ENCODE peak calls at places on chromosomes 6 and 20, in five cellular contexts. K is astrocyte of the spinal cord, R is fibroblast of mammary gland, T is cardiac fibroblast, M is pancreas. S is an unnamed sample.

GRCh38 chr20:33235696-33236095 is at the start of gene BPIFA1:
- DNase-seq in T (no peak), M (no peak), R (no peak), K (no peak), S (no peak)

GRCh38 chr6:7271205-7271534 is 41.8 kb downstream of the SSR1 start:
- DNase-seq in M (no peak), T (no peak), K (no peak), R (no peak), S (no peak)

GRCh38 chr6:35091353-35092083 is 49.6 kb downstream of the TCP11 start:
- DNase-seq in K (no peak), M (no peak), R (peak), T (no peak), S (no peak)

GRCh38 chr6:41674231-41675000 is 36.1 kb downstream of the MDFI start:
- DNase-seq in M (no peak), T (no peak), R (no peak), K (no peak), S (no peak)

GRCh38 chr6:104396077-104396476 is 463.6 kb downstream of the HACE1 start:
- DNase-seq in R (no peak), M (no peak), T (no peak), K (no peak), S (no peak)

GRCh38 chr6:116030745-116031144 is 29.9 kb downstream of the FRK start:
- DNase-seq in K (no peak), T (no peak), R (peak), M (no peak), S (no peak)

GRCh38 chr6:90072961-90073464 is 178.7 kb downstream of the GJA10 start:
- DNase-seq in M (no peak), T (no peak), K (no peak), R (no peak), S (no peak)

GRCh38 chr20:45373353-45374100 is 4.6 kb downstream of the TP53TG5 start:
- DNase-seq in M (peak), R (peak), K (peak), T (peak), S (peak)

GRCh38 chr20:14757728-14758127 is 420.3 kb upstream of the FLRT3 start:
- DNase-seq in M (no peak), R (no peak), K (no peak), T (no peak), S (no peak)

GRCh38 chr6:138970856-138971425 is 17.1 kb downstream of the REPS1 start:
- DNase-seq in T (peak), K (peak), M (no peak), R (peak), S (peak)

GRCh38 chr20:5085380-5085779 is 34.4 kb downstream of the PCNA start:
- DNase-seq in M (no peak), T (no peak), K (no peak), R (no peak), S (no peak)

GRCh38 chr6:102701019-102701418 is 1307.5 kb downstream of the GRIK2 start:
- DNase-seq in R (no peak), M (peak), T (no peak), K (no peak), S (no peak)
- TF ChIP-seq CTCF in R (no peak), M (no peak), T (no peak), K (no peak), S (no peak)

DNA sequence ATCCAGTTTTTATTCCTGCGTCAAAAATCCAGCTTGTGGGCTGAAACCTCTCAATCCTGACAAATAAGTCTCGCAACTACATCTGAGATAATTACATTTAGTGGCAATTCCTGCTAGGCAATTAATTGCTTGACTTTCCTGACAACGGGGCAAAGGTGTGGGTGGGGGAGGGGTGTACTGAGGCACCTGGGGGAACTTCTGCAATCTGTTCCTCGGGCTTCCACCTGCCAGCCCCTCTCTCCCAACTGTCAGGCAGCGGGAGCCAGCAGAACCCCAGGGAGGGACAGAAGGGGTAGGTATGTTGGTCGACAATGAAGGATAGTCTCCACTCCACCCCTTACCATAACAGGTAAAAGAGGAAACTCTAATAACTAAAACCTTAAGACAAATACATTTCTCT is 6.8 kb downstream of the C6orf52 start:
- DNase-seq in T (no peak), R (no peak), M (no peak), K (no peak), S (no peak)
- H3K4me3 ChIP-seq in T (no peak), R (no peak), M (no peak), K (no peak), S (no peak)

DNA sequence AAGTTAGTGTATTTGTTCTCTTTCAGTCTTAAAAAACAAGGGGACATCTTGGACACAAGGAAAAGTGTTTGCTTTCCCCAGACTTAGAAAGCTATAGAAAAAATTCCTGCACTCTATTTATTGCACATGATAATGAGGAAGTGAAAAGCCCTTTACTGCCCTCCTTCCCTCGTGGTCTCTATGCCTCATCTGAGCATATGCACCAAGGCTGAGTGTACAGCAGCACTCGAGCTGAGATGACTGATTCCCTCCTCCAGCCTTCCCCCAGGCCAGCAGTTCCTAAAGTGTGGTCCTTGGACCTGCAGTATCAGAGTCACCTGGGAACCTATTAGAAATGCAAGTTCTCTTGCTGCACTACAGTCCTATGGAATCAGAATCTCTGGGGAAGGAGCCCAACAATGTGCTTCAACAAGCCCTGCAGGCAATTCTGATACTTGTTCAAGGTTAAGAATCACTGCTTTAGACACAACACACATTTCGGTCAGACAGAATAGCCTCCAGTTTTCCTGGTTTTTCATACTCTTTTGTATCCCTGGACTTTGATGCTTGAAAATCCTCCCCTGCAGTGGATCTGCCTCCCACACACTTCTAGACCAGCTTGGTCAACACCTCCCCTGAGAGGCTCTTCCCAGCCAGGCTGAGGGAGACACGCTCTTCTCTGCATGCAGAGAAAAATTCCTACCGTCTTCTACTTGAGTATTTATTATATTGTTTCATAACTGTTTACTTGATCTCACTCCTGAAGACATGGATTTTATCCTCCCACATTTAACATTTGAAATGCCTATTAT is 14.1 kb upstream of the LAMP5 start:
- DNase-seq in M (no peak), T (no peak), R (peak), K (no peak), S (peak)
- TF ChIP-seq CTCF in M (no peak), T (no peak), R (no peak), K (no peak), S (no peak)

DNA sequence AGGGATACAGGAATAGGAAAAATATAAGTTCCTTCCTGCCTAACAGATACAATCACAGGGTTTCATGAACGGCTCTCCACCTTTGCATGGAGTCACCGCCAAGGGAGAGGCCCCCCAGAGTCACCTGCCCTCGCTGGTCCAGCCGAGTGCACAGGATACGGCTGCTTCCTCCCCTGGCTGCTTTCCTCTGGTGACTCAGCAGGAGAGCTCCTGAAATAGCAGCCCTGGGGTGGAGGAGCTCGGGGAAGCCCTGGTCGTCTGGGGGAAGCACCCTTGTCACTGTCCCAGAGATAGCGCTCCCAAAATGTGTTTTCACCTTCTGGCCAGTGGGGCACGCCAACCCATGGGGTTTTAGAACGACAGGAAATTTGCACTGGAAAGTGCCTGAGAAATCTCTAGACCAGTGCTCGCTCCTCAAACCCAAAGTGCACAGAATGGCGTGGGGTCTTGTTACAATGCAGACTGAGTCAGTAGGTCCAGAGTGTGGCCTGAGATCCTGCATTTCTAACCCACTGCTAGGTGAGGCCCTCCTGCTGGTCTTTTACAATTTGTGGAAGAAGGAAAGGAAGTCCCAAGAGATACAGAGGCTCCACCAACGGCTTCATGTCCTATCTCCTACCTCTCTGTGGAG is 35.9 kb upstream of the FAM50B start:
- DNase-seq in M (no peak), K (peak), T (peak), R (no peak), S (peak)
- H3K4me3 ChIP-seq in M (no peak), K (no peak), T (no peak), R (no peak), S (no peak)

DNA sequence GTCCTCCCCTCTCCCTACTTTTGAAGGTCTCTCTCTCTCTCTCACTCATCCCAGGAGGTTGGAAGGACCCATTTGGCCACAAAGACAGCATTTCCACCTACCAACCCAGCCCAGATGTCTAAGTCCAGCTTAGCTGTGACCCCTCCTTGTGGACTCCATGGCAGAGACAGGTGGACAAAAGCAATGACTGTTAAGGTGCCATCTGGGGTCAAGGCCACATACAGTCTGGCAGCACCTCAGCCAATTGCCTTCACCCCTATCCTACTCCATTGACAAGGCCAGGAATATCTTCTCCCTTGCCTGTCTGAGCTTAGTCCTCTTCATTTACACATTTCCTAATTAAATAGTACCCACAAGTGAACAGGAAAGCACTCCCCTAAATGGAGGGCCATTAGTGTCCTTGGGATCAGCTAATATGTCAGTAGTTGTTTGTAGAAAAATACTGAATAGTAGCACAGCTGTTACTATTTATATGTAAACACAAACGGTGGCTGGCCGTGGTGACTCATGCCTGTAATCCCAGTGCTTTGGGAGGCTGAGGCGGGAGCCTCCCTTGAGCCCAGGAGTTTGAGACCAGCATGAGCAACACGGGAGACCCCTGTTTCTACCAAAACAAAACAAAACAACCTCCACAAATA is 28.8 kb downstream of the GCM1 start:
- DNase-seq in M (no peak), K (peak), R (peak), T (peak), S (no peak)
- TF ChIP-seq CTCF in M (no peak), K (no peak), R (no peak), T (no peak), S (no peak)

DNA sequence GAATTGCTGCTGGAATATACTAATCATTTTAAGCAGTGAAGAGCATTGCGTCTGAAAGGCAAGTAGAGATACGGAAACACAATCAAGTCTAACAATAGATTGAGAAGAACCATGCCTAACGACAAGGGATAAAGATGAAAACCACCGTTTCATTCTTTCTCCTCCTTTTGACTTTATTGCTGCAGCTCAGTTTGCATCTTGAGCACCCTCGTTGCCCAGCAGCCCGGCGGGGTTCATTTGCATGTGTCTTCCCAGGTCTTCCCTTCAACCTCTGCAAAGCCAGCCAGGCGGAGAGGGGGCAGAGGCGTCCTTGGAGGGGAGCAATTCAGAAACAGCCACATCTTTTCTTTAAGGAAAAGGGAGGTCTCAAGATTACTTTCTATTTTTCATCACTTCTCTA is 18.5 kb upstream of the PXDC1 start:
- DNase-seq in M (no peak), K (no peak), R (no peak), T (no peak), S (no peak)
- H3K4me3 ChIP-seq in M (no peak), K (no peak), R (no peak), T (no peak), S (no peak)

GRCh38 chr6:63267828-63268227 is 52.0 kb downstream of the LGSN start:
- DNase-seq in M (no peak), T (no peak), K (no peak), R (no peak), S (no peak)

GRCh38 chr6:63269470-63269869 is 50.3 kb downstream of the LGSN start:
- DNase-seq in M (no peak), R (no peak), T (no peak), K (no peak), S (peak)

GRCh38 chr6:63275953-63276352 is 43.8 kb downstream of the LGSN start:
- DNase-seq in T (no peak), R (no peak), M (no peak), K (no peak), S (no peak)

GRCh38 chr6:63268574-63268973 is 51.2 kb downstream of the LGSN start:
- DNase-seq in T (no peak), R (no peak), M (no peak), K (no peak), S (peak)

GRCh38 chr6:63272397-63272796 is 47.4 kb downstream of the LGSN start:
- DNase-seq in R (peak), M (no peak), K (peak), T (peak), S (peak)
- TF ChIP-seq CTCF in R (no peak), M (no peak), K (no peak), T (peak), S (peak)

GRCh38 chr20:18645196-18645745 is 57.4 kb downstream of the DTD1 start:
- DNase-seq in T (no peak), K (no peak), M (no peak), R (no peak), S (no peak)
- H3K4me3 ChIP-seq in T (no peak), K (no peak), M (no peak), R (no peak), S (no peak)

DNA sequence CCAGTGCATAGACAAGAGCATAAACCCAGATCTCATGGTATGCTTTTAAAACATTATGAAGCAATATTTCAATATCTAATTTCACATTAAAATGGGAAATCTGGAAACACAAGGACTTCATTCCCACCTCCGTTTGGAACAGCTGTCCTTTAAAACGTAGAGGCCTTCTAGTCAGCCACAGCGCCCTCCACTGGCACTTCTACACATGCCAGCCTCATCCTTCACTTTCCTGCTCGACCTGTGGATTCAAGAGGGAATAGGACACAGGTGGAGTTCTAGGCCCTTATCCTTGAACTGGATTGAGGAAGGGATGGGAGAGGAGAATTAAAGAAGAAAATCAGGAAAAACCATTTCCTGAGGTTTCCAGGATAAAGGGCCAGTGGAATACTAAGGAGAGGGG is 85.6 kb downstream of the LYRM4 start:
- DNase-seq in R (peak), M (no peak), T (peak), K (no peak), S (peak)
- TF ChIP-seq CTCF in R (peak), M (no peak), T (peak), K (peak), S (peak)

S was measured in GM12865.